ENCODE peak calls at places on chromosomes 2 and 18, in four cellular contexts. O is fibroblast of gingiva, I is IMR-90, W is tibial nerve. A is an unnamed sample.

GRCh38 chr2:33620-34019 is 12.7 kb downstream of the FAM110C start:
- DNase-seq in I (no peak), W (no peak), O (no peak), A (peak; percentile 40)

GRCh38 chr2:85385746-85386145 is 24.4 kb downstream of the CAPG start:
- DNase-seq in O (no peak), W (no peak), I (no peak), A (no peak)

GRCh38 chr2:65420712-65421431 is 11.5 kb downstream of the SPRED2 start:
- DNase-seq in W (no peak), I (peak; percentile 80), O (no peak), A (no peak)

GRCh38 chr2:7028846-7029245 is 111.6 kb downstream of the RNF144A start:
- DNase-seq in I (no peak), O (no peak), W (no peak), A (no peak)

GRCh38 chr2:173884403-173884802 is 80.8 kb downstream of the SP3 start:
- DNase-seq in O (peak; percentile 31), I (peak; percentile 32), W (peak; percentile 43), A (peak; percentile 56)

GRCh38 chr2:207621640-207622039 is 3.6 kb downstream of the METTL21A start:
- DNase-seq in W (no peak), I (no peak), O (no peak), A (no peak)

GRCh38 chr18:45621068-45621511 is 5.8 kb downstream of the SLC14A2 start:
- DNase-seq in I (peak; percentile 44), O (peak; percentile 31), W (peak; percentile 50), A (peak; percentile 14)

GRCh38 chr2:180559766-180560165 is 420.6 kb upstream of the UBE2E3 start:
- DNase-seq in I (no peak), W (no peak), O (no peak), A (no peak)

GRCh38 chr2:79771530-79771929 is 258.7 kb downstream of the CTNNA2 start:
- DNase-seq in W (no peak), I (no peak), O (no peak), A (no peak)

GRCh38 chr2:240999001-240999791 is 778 bp downstream of the SNED1 start:
- DNase-seq in I (no peak), W (peak; percentile 8), O (no peak), A (no peak)

GRCh38 chr2:228083131-228083530 is 98.4 kb downstream of the SPHKAP start:
- DNase-seq in O (no peak), I (no peak), W (no peak), A (no peak)

GRCh38 chr2:61434314-61434713 is 36.6 kb downstream of the USP34 start:
- DNase-seq in O (peak; percentile 74), W (no peak), I (no peak), A (no peak)

GRCh38 chr18:13280066-13280795 is 61.7 kb downstream of the LDLRAD4 start:
- DNase-seq in W (no peak), I (no peak), O (no peak), A (no peak)

GRCh38 chr2:111161971-111162370 is 41.3 kb downstream of the BCL2L11 start:
- DNase-seq in I (no peak), O (peak; percentile 34), W (no peak), A (no peak)

GRCh38 chr2:213224366-213224765 is 59.9 kb upstream of the SPAG16 start:
- DNase-seq in I (no peak), W (no peak), O (no peak), A (no peak)

A was measured in HepG2.